ENCODE peak calls at places on chromosomes 6 and 20, in nine cellular contexts. X is HepG2, H is esophagus muscularis mucosa, Q is upper lobe of left lung, U is GM12892, C is HCT116, Z is spleen, K is sigmoid colon, W is H1. B is an unnamed sample.

GRCh38 chr6:149286905-149287304 is 30.6 kb upstream of the TAB2 start:
- DNase-seq in U (no peak), Z (no peak), C (no peak), W (no peak), H (no peak), Q (no peak), K (no peak), X (no peak), B (no peak)

GRCh38 chr20:10432079-10432478 is 1.9 kb downstream of the MKKS start:
- DNase-seq in H (no peak), X (no peak), C (no peak), W (no peak), Z (no peak), K (no peak), Q (no peak), U (no peak), B (no peak)

GRCh38 chr20:51752343-51752951 is 15.7 kb downstream of the ATP9A start:
- DNase-seq in W (no peak), K (no peak), Z (no peak), C (no peak), U (no peak), X (peak), H (no peak), Q (no peak), B (no peak)

GRCh38 chr20:14925286-14925685 is 587.9 kb upstream of the FLRT3 start:
- DNase-seq in Z (no peak), X (no peak), C (no peak), U (no peak), H (no peak), K (no peak), W (no peak), Q (no peak), B (no peak)

GRCh38 chr6:46954819-46955520 is 33.2 kb upstream of the ADGRF5 start:
- DNase-seq in Q (peak), Z (no peak), K (no peak), U (no peak), X (no peak), C (no peak), W (no peak), H (no peak), B (no peak)

GRCh38 chr6:21748343-21749063 is 155.0 kb downstream of the SOX4 start:
- DNase-seq in C (no peak), X (no peak), W (no peak), Z (no peak), Q (no peak), U (no peak), H (no peak), K (no peak), B (no peak)

GRCh38 chr6:141316236-141316635 is 816.5 kb upstream of the GJE1 start:
- DNase-seq in Z (no peak), X (no peak), Q (no peak), C (no peak), W (no peak), K (no peak), H (no peak), U (no peak), B (no peak)

GRCh38 chr6:140388141-140388802 is 1013.8 kb upstream of the CITED2 start:
- DNase-seq in X (peak), Z (no peak), U (no peak), K (no peak), C (no peak), Q (no peak), H (no peak), W (no peak), B (no peak)

GRCh38 chr6:131937703-131938631 is 13.2 kb downstream of the CCN2 start:
- DNase-seq in X (peak), U (no peak), K (no peak), C (no peak), Q (no peak), H (no peak), W (no peak), Z (no peak), B (no peak)

GRCh38 chr6:156963712-156964700 is 186.8 kb downstream of the ARID1B start:
- DNase-seq in H (no peak), K (no peak), U (no peak), C (no peak), Z (no peak), W (no peak), X (peak), Q (peak), B (no peak)

GRCh38 chr6:136725124-136725523 is 67.2 kb downstream of the MAP3K5 start:
- DNase-seq in K (no peak), X (no peak), U (no peak), H (no peak), Z (no peak), C (no peak), W (no peak), Q (no peak), B (no peak)

GRCh38 chr6:136728976-136729515 is 63.2 kb downstream of the MAP3K5 start:
- DNase-seq in X (no peak), W (no peak), U (no peak), K (no peak), H (no peak), Q (no peak), Z (no peak), C (no peak), B (no peak)

GRCh38 chr6:136726837-136727557 is 65.3 kb downstream of the MAP3K5 start:
- DNase-seq in X (no peak), C (no peak), W (no peak), U (no peak), H (no peak), Z (no peak), K (no peak), Q (no peak), B (no peak)

GRCh38 chr6:136729832-136730231 is 62.4 kb downstream of the MAP3K5 start:
- DNase-seq in K (no peak), W (no peak), Z (no peak), X (no peak), Q (no peak), U (no peak), C (no peak), H (no peak), B (no peak)

GRCh38 chr6:136728033-136728939 is 64.0 kb downstream of the MAP3K5 start:
- DNase-seq in H (no peak), X (no peak), K (no peak), Z (no peak), C (no peak), W (no peak), Q (no peak), U (no peak), B (no peak)
- TF ChIP-seq POLR2AphosphoS5 in H (no peak), X (no peak), K (no peak), Z (no peak), C (no peak), W (no peak), Q (no peak), U (no peak), B (no peak)

GRCh38 chr6:145878591-145879295 is 64.1 kb upstream of the FBXO30 start:
- DNase-seq in H (no peak), K (no peak), X (no peak), U (no peak), Z (no peak), Q (no peak), W (no peak), C (no peak), B (no peak)
- TF ChIP-seq POLR2A in H (no peak), K (no peak), X (no peak), U (no peak), Z (no peak), Q (no peak), W (no peak), C (no peak), B (no peak)

GRCh38 chr6:24838081-24838480 is 39.4 kb upstream of the ARMH2 start:
- DNase-seq in Z (no peak), X (no peak), U (no peak), W (no peak), H (no peak), Q (no peak), C (no peak), K (no peak), B (no peak)
- TF ChIP-seq POLR2AphosphoS5 in Z (no peak), X (no peak), U (no peak), W (no peak), H (no peak), Q (no peak), C (no peak), K (no peak), B (no peak)

GRCh38 chr20:53578492-53579222 is 15.0 kb downstream of the ZNF217 start:
- DNase-seq in K (no peak), U (peak), W (no peak), C (peak), H (no peak), Z (no peak), X (peak), Q (peak), B (no peak)
- TF ChIP-seq POLR2A in K (no peak), U (no peak), W (no peak), C (no peak), H (no peak), Z (no peak), X (peak), Q (no peak), B (no peak)

GRCh38 chr20:18985551-18985950 is 172.0 kb downstream of the SCP2D1 start:
- DNase-seq in C (no peak), Q (no peak), X (no peak), Z (no peak), W (no peak), K (no peak), H (no peak), U (no peak), B (peak)
- TF ChIP-seq POLR2AphosphoS5 in C (no peak), Q (no peak), X (no peak), Z (no peak), W (no peak), K (no peak), H (no peak), U (no peak), B (no peak)

DNA sequence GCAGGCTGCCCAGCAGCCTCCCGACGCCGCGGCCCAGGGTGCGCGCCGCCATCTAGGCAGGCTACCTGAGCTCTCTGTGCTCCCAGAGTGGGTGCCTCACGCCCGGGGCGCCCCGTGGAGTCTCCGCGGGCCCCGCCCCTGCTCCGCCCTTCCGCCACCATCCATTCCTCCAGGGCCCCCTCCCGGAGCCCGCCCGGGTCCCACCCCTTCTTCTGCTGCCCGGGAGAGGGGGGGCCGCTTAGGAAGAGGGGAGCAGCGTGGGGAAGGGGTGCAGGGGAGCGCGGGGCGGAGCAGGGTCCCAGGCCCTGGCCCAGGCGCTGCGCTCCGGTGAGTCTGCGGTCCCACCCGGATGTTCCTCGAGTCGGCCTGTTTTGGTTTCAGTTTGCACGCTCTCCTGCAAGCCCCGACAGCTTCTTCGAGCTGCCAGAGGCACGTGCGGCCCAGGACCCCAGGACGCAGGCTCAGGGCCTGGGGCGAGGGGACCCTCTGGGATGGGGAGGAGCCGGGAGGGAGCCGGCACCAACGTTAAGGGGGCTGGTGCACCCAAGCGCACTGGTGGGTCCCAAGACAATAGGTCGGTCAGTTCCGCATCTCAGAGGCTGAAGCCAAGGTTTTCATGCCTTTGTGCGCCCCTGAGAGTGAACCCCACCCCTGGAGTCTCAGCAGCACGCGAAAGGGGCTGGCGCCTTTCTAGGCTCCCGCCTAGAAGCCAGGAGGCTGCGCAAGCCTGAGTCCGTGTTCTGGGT is at the start of gene ACSS1:
- DNase-seq in Q (peak), H (no peak), Z (peak), K (peak), X (no peak), C (no peak), U (peak), W (no peak), B (no peak)
- TF ChIP-seq POLR2A in Q (no peak), H (no peak), Z (no peak), K (no peak), X (no peak), C (no peak), U (peak), W (no peak), B (peak)

GRCh38 chr6:39496951-39497350 is 174.4 kb upstream of the KCNK16 start:
- DNase-seq in W (no peak), C (no peak), H (no peak), Z (no peak), Q (peak), X (no peak), K (peak), U (no peak), B (no peak)
- TF ChIP-seq POLR2AphosphoS5 in W (no peak), C (no peak), H (peak), Z (no peak), Q (peak), X (no peak), K (peak), U (no peak), B (peak)

DNA sequence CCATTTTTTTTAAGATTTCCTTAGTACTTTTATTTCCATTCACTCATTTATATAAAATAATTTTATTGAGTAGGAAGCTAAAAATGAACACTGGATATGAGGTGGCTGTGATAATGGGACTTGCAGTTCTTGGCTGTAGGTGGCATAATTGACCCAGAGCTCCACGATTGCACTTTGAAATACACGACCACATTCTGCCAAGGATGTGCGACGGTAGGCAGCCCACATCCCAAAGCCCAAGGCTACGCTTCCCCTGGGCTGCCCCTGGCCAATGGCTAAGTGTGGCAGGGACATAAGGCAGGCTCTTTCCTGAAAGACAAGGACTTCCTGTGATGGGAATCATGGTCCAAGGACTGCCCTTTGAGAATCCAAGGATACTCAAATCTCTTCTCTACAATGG is 43.7 kb upstream of the ADTRP start:
- DNase-seq in Z (no peak), K (no peak), C (no peak), W (no peak), X (no peak), Q (no peak), H (no peak), U (no peak), B (no peak)
- TF ChIP-seq POLR2A in Z (no peak), K (no peak), C (no peak), W (no peak), X (no peak), Q (no peak), H (no peak), U (no peak), B (no peak)

GRCh38 chr6:75024796-75025195 is 181.1 kb downstream of the COL12A1 start:
- DNase-seq in W (no peak), H (no peak), U (no peak), Q (no peak), X (no peak), Z (no peak), K (no peak), C (no peak), B (no peak)
- TF ChIP-seq POLR2AphosphoS5 in W (no peak), H (no peak), U (no peak), Q (no peak), X (no peak), Z (no peak), K (no peak), C (no peak), B (no peak)

B was measured in vagina.